ENCODE peak calls at places on chromosomes 3 and 15, in ten cellular contexts. P, I, J, B, U, S, N, T, O and D are unnamed samples.

GRCh38 chr3:195073866-195074860 is 196.8 kb downstream of the XXYLT1 start:
- DNase-seq in P (no peak), I (no peak), J (no peak), B (no peak), U (no peak), S (no peak), N (no peak), T (no peak), O (peak), D (no peak)

GRCh38 chr15:55742927-55743614 is at the start of gene PRTG:
- DNase-seq in P (no peak), I (peak), J (peak), B (peak), U (no peak), S (no peak), N (no peak), T (peak), O (peak), D (peak)

GRCh38 chr3:187314176-187314575 is 22.6 kb upstream of the MASP1 start:
- DNase-seq in P (no peak), I (no peak), J (no peak), B (no peak), U (no peak), S (no peak), N (no peak), T (no peak), O (no peak), D (no peak)

GRCh38 chr3:134315286-134316106 is 58.8 kb downstream of the AMOTL2 start:
- DNase-seq in P (no peak), I (no peak), J (no peak), B (peak), U (no peak), S (peak), N (no peak), T (peak), O (peak), D (peak)

GRCh38 chr15:98715890-98716443 is 67.6 kb downstream of the IGF1R start:
- DNase-seq in P (no peak), I (no peak), J (no peak), B (no peak), U (no peak), S (no peak), N (no peak), T (no peak), O (no peak), D (no peak)

GRCh38 chr3:157475921-157476395 is 27.3 kb downstream of the VEPH1 start:
- DNase-seq in P (no peak), I (peak), J (no peak), B (peak), U (no peak), S (no peak), N (no peak), T (peak), O (no peak), D (no peak)

GRCh38 chr15:88894819-88895767 is at the start of gene HAPLN3:
- DNase-seq in P (peak), I (no peak), J (no peak), B (peak), U (peak), S (no peak), N (no peak), T (peak), O (no peak), D (no peak)

GRCh38 chr3:71175722-71176365 is 407.7 kb downstream of the FOXP1 start:
- DNase-seq in P (no peak), I (no peak), J (no peak), B (no peak), U (no peak), S (no peak), N (no peak), T (no peak), O (no peak), D (no peak)

GRCh38 chr3:71002298-71002697 is 581.2 kb downstream of the FOXP1 start:
- DNase-seq in P (no peak), I (no peak), J (no peak), B (no peak), U (no peak), S (no peak), N (no peak), T (no peak), O (no peak), D (no peak)